ENCODE peak calls at places on chromosomes 11 and 22, in eight cellular contexts. One of them, this sample, is unnamed.

GRCh38 chr11:93236741-93237675 is 39.2 kb upstream of the SLC36A4 start:
- DNase-seq in AG04449: no peak
- DNase-seq in neural crest cell: peak; percentile 29
- DNase-seq in cardiac fibroblast: peak; percentile 55
- DNase-seq in MM.1S: peak; percentile 51
- DNase-seq in coronary artery: no peak
- DNase-seq in AG04450: no peak
- DNase-seq in cardiac muscle cell: peak; percentile 58
- DNase-seq in this sample: no peak

GRCh38 chr11:109435121-109435742 is 13.2 kb downstream of the C11orf87 start:
- DNase-seq in AG04449: no peak
- DNase-seq in neural crest cell: no peak
- DNase-seq in cardiac fibroblast: no peak
- DNase-seq in MM.1S: no peak
- DNase-seq in coronary artery: no peak
- DNase-seq in AG04450: no peak
- DNase-seq in cardiac muscle cell: no peak
- DNase-seq in this sample: no peak

GRCh38 chr22:40462195-40462988 is 92.0 kb downstream of the SGSM3 start:
- DNase-seq in AG04449: no peak
- DNase-seq in neural crest cell: no peak
- DNase-seq in cardiac fibroblast: no peak
- DNase-seq in MM.1S: no peak
- DNase-seq in coronary artery: no peak
- DNase-seq in AG04450: no peak
- DNase-seq in cardiac muscle cell: no peak
- DNase-seq in this sample: peak; percentile 11

GRCh38 chr11:32374261-32374711 is 61.1 kb downstream of the WT1 start:
- DNase-seq in AG04449: no peak
- DNase-seq in neural crest cell: peak; percentile 25
- DNase-seq in cardiac fibroblast: peak; percentile 43
- DNase-seq in MM.1S: peak; percentile 75
- DNase-seq in coronary artery: no peak
- DNase-seq in AG04450: no peak
- DNase-seq in cardiac muscle cell: peak; percentile 67
- DNase-seq in this sample: peak; percentile 72

GRCh38 chr11:96635655-96636054 is 245.8 kb downstream of the JRKL start:
- DNase-seq in AG04449: no peak
- DNase-seq in neural crest cell: no peak
- DNase-seq in cardiac fibroblast: no peak
- DNase-seq in MM.1S: no peak
- DNase-seq in coronary artery: no peak
- DNase-seq in AG04450: no peak
- DNase-seq in cardiac muscle cell: no peak
- DNase-seq in this sample: no peak

GRCh38 chr22:17121235-17122195 is at the start of gene TMEM121B:
- DNase-seq in AG04449: no peak
- DNase-seq in neural crest cell: peak; percentile 75
- DNase-seq in cardiac fibroblast: peak; percentile 41
- DNase-seq in MM.1S: no peak
- DNase-seq in coronary artery: no peak
- DNase-seq in AG04450: no peak
- DNase-seq in cardiac muscle cell: peak; percentile 64
- DNase-seq in this sample: no peak

GRCh38 chr11:45211732-45212131 is 65.3 kb downstream of the PRDM11 start:
- DNase-seq in AG04449: no peak
- DNase-seq in neural crest cell: no peak
- DNase-seq in cardiac fibroblast: no peak
- DNase-seq in MM.1S: no peak
- DNase-seq in coronary artery: no peak
- DNase-seq in AG04450: no peak
- DNase-seq in cardiac muscle cell: no peak
- DNase-seq in this sample: no peak

GRCh38 chr11:17606206-17607082 is 59.4 kb downstream of the OTOG start:
- DNase-seq in AG04449: no peak
- DNase-seq in neural crest cell: no peak
- DNase-seq in cardiac fibroblast: no peak
- DNase-seq in MM.1S: no peak
- DNase-seq in coronary artery: no peak
- DNase-seq in AG04450: no peak
- DNase-seq in cardiac muscle cell: no peak
- DNase-seq in this sample: no peak

GRCh38 chr22:39953101-39953500 is 7.1 kb upstream of the TMA7B start:
- DNase-seq in AG04449: no peak
- DNase-seq in neural crest cell: no peak
- DNase-seq in cardiac fibroblast: no peak
- DNase-seq in MM.1S: no peak
- DNase-seq in coronary artery: no peak
- DNase-seq in AG04450: no peak
- DNase-seq in cardiac muscle cell: no peak
- DNase-seq in this sample: no peak

GRCh38 chr22:20968281-20968977 is 1.4 kb downstream of the AIFM3 start:
- DNase-seq in AG04449: no peak
- DNase-seq in neural crest cell: no peak
- DNase-seq in cardiac fibroblast: no peak
- DNase-seq in MM.1S: no peak
- DNase-seq in coronary artery: no peak
- DNase-seq in AG04450: no peak
- DNase-seq in cardiac muscle cell: no peak
- DNase-seq in this sample: no peak

GRCh38 chr22:33887173-33887572 is 33.1 kb downstream of the LARGE1 start:
- DNase-seq in AG04449: no peak
- DNase-seq in neural crest cell: no peak
- DNase-seq in cardiac fibroblast: no peak
- DNase-seq in MM.1S: no peak
- DNase-seq in coronary artery: no peak
- DNase-seq in AG04450: no peak
- DNase-seq in cardiac muscle cell: no peak
- DNase-seq in this sample: no peak

GRCh38 chr11:12769834-12770345 is 95.7 kb downstream of the TEAD1 start:
- DNase-seq in AG04449: peak; percentile 72
- DNase-seq in neural crest cell: no peak
- DNase-seq in cardiac fibroblast: peak; percentile 90
- DNase-seq in MM.1S: no peak
- DNase-seq in coronary artery: no peak
- DNase-seq in AG04450: peak; percentile 15
- DNase-seq in cardiac muscle cell: peak; percentile 90
- DNase-seq in this sample: no peak

DNA sequence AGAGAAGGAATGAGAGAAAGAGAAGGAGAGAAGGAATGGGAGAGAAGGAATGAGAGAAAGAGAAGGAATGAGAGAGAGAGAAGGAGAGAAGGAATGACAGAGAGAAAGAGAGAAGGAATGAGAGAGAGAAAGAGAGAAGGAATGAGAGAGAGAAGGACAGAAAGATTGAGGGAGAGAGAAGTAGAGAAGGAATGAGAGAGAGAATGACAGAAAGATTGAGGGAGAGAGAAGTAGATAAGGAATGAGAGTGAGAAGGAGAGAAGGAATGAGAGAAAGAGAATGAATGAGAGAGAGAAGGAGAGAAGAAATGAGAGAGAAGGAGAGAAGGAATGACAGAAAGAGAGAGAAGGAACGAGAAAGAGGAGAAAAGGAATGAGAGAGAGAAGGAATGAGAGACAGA is 34.1 kb upstream of the APOL5 start:
- DNase-seq in AG04449: no peak
- DNase-seq in neural crest cell: no peak
- DNase-seq in cardiac fibroblast: no peak
- DNase-seq in MM.1S: no peak
- DNase-seq in coronary artery: no peak
- DNase-seq in AG04450: no peak
- DNase-seq in cardiac muscle cell: no peak
- DNase-seq in this sample: no peak
- TF ChIP-seq CTCF in AG04449: no peak
- TF ChIP-seq CTCF in neural crest cell: no peak
- TF ChIP-seq CTCF in cardiac fibroblast: no peak
- TF ChIP-seq CTCF in MM.1S: no peak
- TF ChIP-seq CTCF in coronary artery: no peak
- TF ChIP-seq CTCF in AG04450: no peak
- TF ChIP-seq CTCF in cardiac muscle cell: no peak
- TF ChIP-seq CTCF in this sample: no peak

GRCh38 chr11:33606762-33607161 is 93.9 kb downstream of the C11orf91 start:
- DNase-seq in AG04449: no peak
- DNase-seq in neural crest cell: no peak
- DNase-seq in cardiac fibroblast: no peak
- DNase-seq in MM.1S: no peak
- DNase-seq in coronary artery: no peak
- DNase-seq in AG04450: no peak
- DNase-seq in cardiac muscle cell: no peak
- DNase-seq in this sample: no peak
- TF ChIP-seq CTCF in AG04449: no peak
- TF ChIP-seq CTCF in neural crest cell: no peak
- TF ChIP-seq CTCF in cardiac fibroblast: no peak
- TF ChIP-seq CTCF in MM.1S: no peak
- TF ChIP-seq CTCF in coronary artery: no peak
- TF ChIP-seq CTCF in AG04450: no peak
- TF ChIP-seq CTCF in cardiac muscle cell: no peak
- TF ChIP-seq CTCF in this sample: no peak

GRCh38 chr11:70448983-70449567 is 50.7 kb downstream of the CTTN start:
- DNase-seq in AG04449: no peak
- DNase-seq in neural crest cell: no peak
- DNase-seq in cardiac fibroblast: no peak
- DNase-seq in MM.1S: no peak
- DNase-seq in coronary artery: no peak
- DNase-seq in AG04450: no peak
- DNase-seq in cardiac muscle cell: no peak
- DNase-seq in this sample: no peak
- TF ChIP-seq CTCF in AG04449: peak; percentile 32
- TF ChIP-seq CTCF in neural crest cell: peak; percentile 61
- TF ChIP-seq CTCF in cardiac fibroblast: peak; percentile 57
- TF ChIP-seq CTCF in MM.1S: peak; percentile 48
- TF ChIP-seq CTCF in coronary artery: no peak
- TF ChIP-seq CTCF in AG04450: peak; percentile 48
- TF ChIP-seq CTCF in cardiac muscle cell: peak; percentile 39
- TF ChIP-seq CTCF in this sample: no peak

DNA sequence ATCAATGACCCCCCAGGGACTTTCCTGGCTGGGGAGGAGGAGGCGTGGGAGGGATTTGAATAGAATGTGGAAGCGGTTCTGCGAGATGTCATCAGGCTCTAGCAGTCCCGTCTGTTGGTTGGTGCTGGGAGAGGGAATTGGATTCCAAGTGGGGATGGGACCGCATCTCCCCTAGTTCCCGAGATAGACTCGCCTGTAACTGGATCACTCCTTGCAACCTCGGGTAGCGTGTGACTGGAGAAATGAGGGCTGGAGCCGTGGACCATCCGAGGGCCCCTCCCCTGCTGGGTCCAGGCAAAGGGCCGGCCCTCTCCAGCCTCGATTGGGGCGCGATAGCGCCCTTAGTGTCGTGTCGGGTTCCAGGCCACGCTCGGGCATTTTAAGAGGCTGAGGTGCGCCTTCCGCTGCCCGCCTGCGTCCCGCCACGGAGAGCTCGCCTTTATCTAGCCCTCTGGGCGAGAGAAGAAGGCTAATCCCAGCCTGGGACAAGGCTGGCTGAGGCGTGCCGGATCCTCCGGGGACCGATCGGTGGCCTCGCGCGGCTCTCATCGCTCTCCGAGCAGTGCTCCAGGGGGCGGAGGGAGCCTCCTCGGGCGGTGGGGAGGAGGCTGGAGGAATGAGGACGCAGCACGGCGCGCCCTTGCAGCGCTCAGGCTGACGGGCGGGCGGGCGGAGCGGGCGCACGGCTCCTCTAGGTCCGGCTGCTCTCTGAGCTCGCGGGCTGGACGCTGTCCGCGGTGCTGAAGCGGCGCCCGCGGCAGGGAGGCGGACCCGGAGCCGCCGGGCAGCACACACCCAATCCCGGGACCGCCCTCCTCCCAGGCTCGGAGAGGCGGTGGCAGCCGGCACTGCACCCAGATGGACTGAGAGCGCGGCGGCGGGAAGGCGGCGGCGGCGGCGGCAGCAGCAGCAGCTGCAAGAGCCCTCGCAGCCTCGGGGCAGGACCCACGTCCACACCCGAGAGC is 107.8 kb downstream of the OSBP2 start:
- DNase-seq in AG04449: peak; percentile 24
- DNase-seq in neural crest cell: peak; percentile 82
- DNase-seq in cardiac fibroblast: peak; percentile 88
- DNase-seq in MM.1S: peak; percentile 93
- DNase-seq in coronary artery: peak; percentile 83
- DNase-seq in AG04450: peak; percentile 74
- DNase-seq in cardiac muscle cell: peak; percentile 96
- DNase-seq in this sample: peak; percentile 86
- TF ChIP-seq CTCF in AG04449: peak; percentile 50
- TF ChIP-seq CTCF in neural crest cell: peak; percentile 58
- TF ChIP-seq CTCF in cardiac fibroblast: peak; percentile 17
- TF ChIP-seq CTCF in MM.1S: peak; percentile 6
- TF ChIP-seq CTCF in coronary artery: peak; percentile 26
- TF ChIP-seq CTCF in AG04450: peak; percentile 22
- TF ChIP-seq CTCF in cardiac muscle cell: peak; percentile 19
- TF ChIP-seq CTCF in this sample: no peak